ENCODE peak calls at places on chromosomes 13 and 19, in five cellular contexts. Y is IMR-90, U is heart right ventricle, C is pancreas, Q is heart left ventricle. P is an unnamed sample. For H3K4me1, the result is how much of the 10 kb centered on the place peaks cover.

GRCh38 chr19:1049106-1049505 is 9.2 kb downstream of the ABCA7 start:
- DNase-seq in Y (no peak), U (no peak), C (no peak), Q (no peak), P (no peak)

GRCh38 chr19:49983645-49984229 is 22.8 kb upstream of the SIGLEC11 start:
- DNase-seq in Y (peak), U (peak), C (peak), Q (peak), P (peak)

GRCh38 chr19:57648336-57649003 is 15.5 kb downstream of the ZNF211 start:
- DNase-seq in Y (no peak), U (no peak), C (no peak), Q (no peak), P (no peak)

GRCh38 chr13:50592412-50593145 is 250.9 kb downstream of the DLEU7 start:
- DNase-seq in Y (peak), U (no peak), C (no peak), Q (no peak), P (no peak)

GRCh38 chr13:92694047-92694446 is 532.6 kb upstream of the GPC6 start:
- DNase-seq in Y (no peak), U (no peak), C (no peak), Q (no peak), P (no peak)

GRCh38 chr13:46761866-46762265 is 35.1 kb downstream of the ESD start:
- DNase-seq in Y (no peak), U (no peak), C (no peak), Q (no peak), P (no peak)

GRCh38 chr13:25207291-25207690 is 35.2 kb upstream of the AMER2 start:
- DNase-seq in Y (no peak), U (no peak), C (no peak), Q (no peak), P (no peak)

GRCh38 chr13:64525687-64526086 is 2704.4 kb downstream of the PCDH9 start:
- DNase-seq in Y (no peak), U (no peak), C (no peak), Q (no peak), P (no peak)

GRCh38 chr19:39277598-39277997 is 9.4 kb downstream of the IFNL2 start:
- DNase-seq in Y (no peak), U (no peak), C (no peak), Q (no peak), P (no peak)

GRCh38 chr13:99970761-99971575 is 599 bp downstream of the ZIC5 start:
- DNase-seq in Y (no peak), U (no peak), C (no peak), Q (no peak), P (no peak)

GRCh38 chr13:84191199-84191598 is 308.9 kb upstream of the SLITRK1 start:
- DNase-seq in Y (no peak), U (no peak), C (no peak), Q (no peak), P (no peak)

GRCh38 chr19:32405431-32406160 is at the start of gene DPY19L3:
- DNase-seq in Y (peak), U (peak), C (peak), Q (peak), P (peak)

GRCh38 chr13:43232866-43233265 is 209.5 kb downstream of the DNAJC15 start:
- DNase-seq in Y (peak), U (no peak), C (peak), Q (no peak), P (no peak)

GRCh38 chr19:45164577-45165335 is 4.0 kb upstream of the NKPD1 start:
- DNase-seq in Y (peak), U (peak), C (peak), Q (peak), P (no peak)

GRCh38 chr19:29376855-29377354 is 148.9 kb upstream of the VSTM2B start:
- DNase-seq in Y (no peak), U (no peak), C (peak), Q (no peak), P (peak)

GRCh38 chr19:55069137-55069858 is 6.3 kb upstream of the RDH13 start:
- DNase-seq in Y (no peak), U (no peak), C (peak), Q (peak), P (no peak)

GRCh38 chr13:101204270-101205011 is 211.9 kb downstream of the NALCN start:
- DNase-seq in Y (peak), U (no peak), C (no peak), Q (no peak), P (no peak)

GRCh38 chr19:4506449-4507149 is 11.7 kb downstream of the PLIN4 start:
- DNase-seq in Y (peak), U (no peak), C (no peak), Q (no peak), P (no peak)

GRCh38 chr13:38686635-38687245 is at the start of gene FREM2:
- DNase-seq in Y (no peak), U (no peak), C (peak), Q (no peak), P (no peak)

GRCh38 chr19:6127716-6128335 is 7.6 kb upstream of the ACSBG2 start:
- DNase-seq in Y (peak), U (no peak), C (no peak), Q (no peak), P (no peak)

GRCh38 chr13:80033286-80033685 is 307.6 kb downstream of the SPRY2 start:
- DNase-seq in Y (no peak), U (no peak), C (no peak), Q (no peak), P (no peak)

GRCh38 chr13:30690282-30691188 is 44.8 kb upstream of the ALOX5AP start:
- DNase-seq in Y (peak), U (peak), C (no peak), Q (peak), P (peak)

GRCh38 chr19:49878744-49879070 is 1.2 kb downstream of the TBC1D17 start:
- DNase-seq in Y (no peak), U (peak), C (no peak), Q (no peak), P (no peak)

GRCh38 chr13:109700176-109700575 is 86.2 kb downstream of the IRS2 start:
- DNase-seq in Y (peak), U (peak), C (no peak), Q (peak), P (peak)

DNA sequence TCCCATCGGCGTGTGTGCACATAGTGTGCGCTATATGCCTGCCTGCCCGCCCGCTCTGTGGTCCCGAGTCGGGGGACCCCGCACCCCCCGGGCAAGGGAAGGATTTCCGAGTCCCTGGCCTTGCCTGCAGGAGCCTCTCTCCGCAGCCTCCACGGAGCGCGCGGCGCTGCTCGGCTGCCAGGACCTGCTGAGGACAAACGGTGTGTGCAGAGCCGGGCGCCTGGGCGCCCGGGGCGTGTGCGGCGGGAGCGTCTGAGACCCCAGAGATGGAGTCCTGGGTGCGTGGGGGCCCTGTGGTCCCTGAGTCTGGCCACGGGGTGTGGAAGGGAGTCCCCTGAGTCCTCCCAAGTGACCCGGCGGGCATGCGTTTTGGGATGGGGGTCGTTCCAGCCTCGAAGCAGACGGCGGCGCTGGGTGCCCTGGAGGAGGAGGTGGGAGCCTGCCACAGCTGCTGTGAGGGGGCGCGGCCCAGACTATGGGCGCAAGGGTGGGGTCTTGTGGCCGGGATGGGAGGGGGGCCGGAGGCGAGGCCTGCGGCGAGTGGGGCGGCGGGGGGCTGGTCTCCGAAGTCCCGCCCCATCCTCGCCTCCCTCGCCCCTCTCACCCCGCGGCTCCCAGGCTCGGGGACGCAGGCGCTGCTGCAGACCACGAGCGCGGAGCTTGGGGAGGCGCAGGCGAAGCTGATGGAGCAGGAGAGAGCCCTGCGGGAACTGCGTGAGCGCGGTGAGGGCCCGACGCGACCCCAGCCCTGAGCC is 25.3 kb downstream of the CLEC4M start:
- DNase-seq in Y (no peak), U (no peak), C (no peak), Q (no peak), P (no peak)
- H3K4me1 ChIP-seq in Y (under half), U (under half), C (under half), Q (under half), P (under half)

DNA sequence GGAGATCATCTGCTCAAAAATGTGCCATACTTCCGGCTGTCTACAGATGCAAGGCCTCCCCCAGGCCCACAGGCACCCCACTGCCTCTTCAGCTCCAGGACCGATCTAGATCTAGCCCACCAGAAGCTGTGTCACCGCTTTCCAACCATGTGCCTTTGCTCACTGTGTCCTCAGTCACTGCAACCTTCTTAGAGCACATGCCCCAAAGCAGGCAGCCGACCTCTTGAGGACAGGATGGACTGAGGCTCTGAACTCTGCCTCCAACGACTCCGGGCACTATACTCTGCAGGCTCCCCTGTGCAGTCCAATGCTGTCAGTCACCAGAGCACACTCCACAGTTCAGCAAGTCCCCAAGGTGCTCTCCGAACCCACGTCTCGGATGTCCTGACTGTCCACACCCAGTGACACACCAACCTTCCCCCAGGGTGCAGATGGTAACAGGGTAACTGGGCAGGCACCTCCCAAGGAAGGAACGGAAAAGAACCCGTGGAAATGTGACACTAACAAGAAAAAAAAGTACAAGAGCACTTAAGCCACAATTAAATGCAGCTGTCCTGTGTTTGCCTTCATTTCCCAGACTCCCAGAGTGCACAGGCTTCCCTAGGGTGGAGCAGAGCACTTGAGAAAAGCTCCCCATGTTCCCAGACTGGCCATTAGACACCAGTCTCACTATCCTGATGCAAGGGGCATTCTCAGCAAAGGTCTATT is 4.8 kb downstream of the STK24 start:
- DNase-seq in Y (peak), U (no peak), C (no peak), Q (peak), P (no peak)
- H3K4me1 ChIP-seq in Y (under half), U (half or more), C (under half), Q (under half), P (under half)

DNA sequence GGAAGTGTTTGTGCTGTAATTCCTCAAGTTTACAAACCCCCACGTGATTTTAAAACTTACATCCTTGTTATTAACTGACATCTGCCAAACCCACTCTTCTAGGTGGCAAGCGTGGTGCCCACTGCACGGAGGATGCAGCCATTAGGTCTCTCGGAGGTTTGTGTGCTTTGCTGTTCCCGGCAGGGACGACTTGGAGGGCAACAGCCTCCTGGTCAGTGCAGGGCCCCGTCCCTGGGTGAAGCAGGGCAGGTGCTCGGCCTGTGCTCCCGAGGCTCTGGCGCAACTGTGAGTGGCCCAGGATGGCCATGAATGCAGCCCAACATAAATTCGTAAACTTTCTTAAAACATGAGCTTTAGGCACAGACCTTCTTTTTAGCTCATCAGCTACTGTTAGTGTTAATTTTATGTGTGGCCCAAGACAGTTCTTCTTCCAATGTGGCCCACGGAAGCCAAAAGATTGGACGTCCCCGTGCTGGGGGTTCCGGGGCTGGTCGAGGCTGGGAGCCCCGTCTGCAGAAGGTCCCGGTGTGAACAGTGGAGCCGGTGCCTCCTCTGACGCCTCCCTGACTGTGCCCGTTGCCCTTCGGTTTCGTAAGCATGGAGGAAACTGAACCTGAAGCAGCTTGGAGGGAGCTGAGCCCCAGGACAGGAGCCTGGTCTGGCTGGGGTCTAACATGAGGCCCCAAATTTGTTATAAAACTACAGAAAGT is 11.9 kb downstream of the GAS6 start:
- DNase-seq in Y (no peak), U (no peak), C (no peak), Q (no peak), P (no peak)
- H3K4me1 ChIP-seq in Y (half or more), U (half or more), C (under half), Q (half or more), P (under half)

DNA sequence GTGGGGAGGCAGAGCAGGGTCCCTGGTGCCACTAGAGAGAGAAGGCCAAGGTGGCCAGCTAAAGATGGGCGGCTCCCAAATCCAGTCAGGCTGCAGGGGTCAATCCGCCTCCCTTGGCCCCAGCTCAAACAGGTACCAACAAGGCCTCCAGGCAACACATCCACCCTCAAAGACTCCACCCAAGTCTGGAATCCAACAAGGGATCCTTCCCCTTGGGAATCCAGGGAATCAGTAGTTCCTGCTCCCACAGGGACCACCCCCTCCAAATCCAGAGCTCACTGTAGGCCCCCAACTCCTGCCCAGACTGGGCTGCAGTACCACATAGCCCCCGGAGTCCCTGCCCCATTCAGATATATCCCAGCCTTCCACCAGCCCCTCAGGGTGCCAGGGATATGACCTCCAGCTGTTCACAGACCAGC is 3.3 kb downstream of the ERF start:
- DNase-seq in Y (no peak), U (no peak), C (no peak), Q (no peak), P (no peak)
- H3K4me1 ChIP-seq in Y (under half), U (half or more), C (under half), Q (under half), P (half or more)

GRCh38 chr19:46890423-46891170 is 29.8 kb downstream of the ARHGAP35 start:
- DNase-seq in Y (peak), U (no peak), C (no peak), Q (no peak), P (no peak)

GRCh38 chr19:46885411-46885810 is 24.6 kb downstream of the ARHGAP35 start:
- DNase-seq in Y (no peak), U (no peak), C (no peak), Q (no peak), P (no peak)

GRCh38 chr19:46892252-46893179 is 31.7 kb downstream of the ARHGAP35 start:
- DNase-seq in Y (no peak), U (no peak), C (no peak), Q (no peak), P (no peak)

GRCh38 chr19:46886546-46887239 is 25.9 kb downstream of the ARHGAP35 start:
- DNase-seq in Y (peak), U (no peak), C (no peak), Q (no peak), P (no peak)

GRCh38 chr19:46887240-46887782 is 26.5 kb downstream of the ARHGAP35 start:
- DNase-seq in Y (no peak), U (no peak), C (no peak), Q (no peak), P (no peak)
- H3K4me1 ChIP-seq in Y (under half), U (under half), C (under half), Q (under half), P (under half)

DNA sequence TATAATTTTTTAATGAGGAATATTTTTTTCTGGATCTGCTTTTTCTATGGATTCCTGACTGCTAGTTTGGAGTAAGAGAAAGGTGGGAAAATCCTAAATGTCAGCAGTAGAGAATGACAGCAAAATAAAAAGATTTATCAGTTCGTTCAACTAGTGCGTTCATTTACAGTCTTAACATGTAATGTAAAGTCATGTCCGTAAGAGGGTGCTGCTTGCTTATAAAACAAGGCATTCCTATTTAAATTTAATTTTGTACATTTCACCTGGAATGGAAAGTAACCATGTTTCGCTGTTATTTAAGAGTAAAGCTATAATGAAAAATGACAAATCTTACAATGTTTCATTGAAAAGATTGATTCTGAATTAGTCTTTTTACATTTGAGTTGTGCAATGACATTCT is 76.6 kb downstream of the ZMYM2 start:
- DNase-seq in Y (no peak), U (no peak), C (no peak), Q (no peak), P (no peak)
- H3K4me1 ChIP-seq in Y (under half), U (under half), C (under half), Q (under half), P (under half)

GRCh38 chr13:44354884-44355283 is 18.7 kb upstream of the SERP2 start:
- DNase-seq in Y (no peak), U (no peak), C (no peak), Q (no peak), P (no peak)
- H3K4me1 ChIP-seq in Y (under half), U (under half), C (under half), Q (under half), P (under half)

DNA sequence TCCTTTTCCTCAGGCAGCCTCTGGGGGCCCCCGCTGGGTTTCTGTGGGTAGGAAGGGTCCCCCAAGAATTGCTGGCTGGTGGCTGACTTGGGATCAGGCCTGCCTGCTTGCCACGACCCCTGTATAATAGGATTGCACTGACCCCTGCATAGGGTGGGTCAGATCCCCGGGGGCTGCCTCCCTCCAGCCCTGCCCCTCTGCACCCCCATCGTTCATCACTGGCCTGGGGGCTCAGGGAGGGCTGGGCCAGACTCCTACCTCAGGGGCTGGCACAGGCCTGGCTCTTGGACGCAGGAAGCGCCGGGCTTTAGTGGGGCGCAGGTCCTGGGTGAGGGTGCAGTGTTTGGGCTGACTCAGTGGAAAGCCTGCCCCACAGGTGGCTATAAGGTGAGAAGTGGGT is 10.6 kb downstream of the NDUFB7 start:
- DNase-seq in Y (no peak), U (no peak), C (no peak), Q (no peak), P (no peak)
- H3K4me1 ChIP-seq in Y (under half), U (under half), C (under half), Q (under half), P (under half)

DNA sequence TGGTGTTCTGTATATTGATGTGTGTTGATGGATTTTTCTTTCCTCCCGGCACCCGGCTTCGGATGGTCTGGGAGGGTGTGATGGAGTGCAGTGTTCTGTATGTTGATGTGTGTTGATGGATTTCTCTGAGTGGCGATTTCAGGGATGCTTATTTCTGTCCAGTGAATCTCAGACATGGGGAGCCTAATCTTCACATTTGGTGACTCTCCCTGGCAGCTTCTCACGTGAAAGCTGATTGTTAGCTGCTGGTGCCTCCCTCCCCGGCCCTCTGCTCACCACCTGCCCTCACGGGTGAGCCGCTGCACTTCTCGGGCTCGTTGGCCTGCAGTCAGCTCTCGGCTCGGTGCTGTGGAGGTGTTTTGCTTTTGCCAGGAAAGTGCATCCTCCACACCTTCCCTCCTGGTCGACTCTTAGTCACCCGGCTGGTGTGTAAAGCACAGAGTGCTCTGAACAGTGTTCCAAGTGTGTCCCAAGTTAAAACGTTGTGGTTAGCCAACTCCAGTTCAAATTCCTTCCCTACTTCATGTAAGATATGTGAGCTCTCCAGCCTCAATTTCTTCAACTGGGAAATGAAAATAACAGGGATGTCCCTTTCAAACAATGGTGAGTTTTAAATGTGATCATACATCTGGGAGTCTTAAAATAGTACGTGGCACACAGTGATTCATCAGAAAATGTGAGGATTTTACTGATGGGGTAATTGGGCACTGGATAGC is 54.6 kb downstream of the ATP11A start:
- DNase-seq in Y (peak), U (no peak), C (no peak), Q (no peak), P (no peak)
- H3K4me1 ChIP-seq in Y (under half), U (under half), C (under half), Q (under half), P (under half)

GRCh38 chr13:52713894-52714293 is 25.7 kb downstream of the CNMD start:
- DNase-seq in Y (no peak), U (peak), C (no peak), Q (peak), P (peak)
- H3K4me1 ChIP-seq in Y (under half), U (under half), C (under half), Q (under half), P (under half)